ENCODE peak calls at places on chromosomes 13 and 19, in four cellular contexts. T, K, I and Y are unnamed samples.

GRCh38 chr13:72435251-72435650 is 292.2 kb downstream of the MZT1 start:
- DNase-seq in T (no peak), K (no peak), I (no peak), Y (no peak)

GRCh38 chr13:47184311-47184710 is 287.5 kb upstream of the HTR2A start:
- DNase-seq in T (no peak), K (no peak), I (no peak), Y (no peak)

GRCh38 chr13:30666113-30666512 is 48.4 kb downstream of the USPL1 start:
- DNase-seq in K (no peak), T (no peak), I (no peak), Y (no peak)

GRCh38 chr13:29137016-29137415 is 316.9 kb downstream of the MTUS2 start:
- DNase-seq in T (no peak), K (no peak), I (no peak), Y (no peak)

GRCh38 chr13:19179916-19180315 is 1.7 kb downstream of the TUBA3C start:
- DNase-seq in K (no peak), I (no peak), T (no peak), Y (no peak)

GRCh38 chr13:111183959-111184684 is 69.0 kb downstream of the ARHGEF7 start:
- DNase-seq in K (no peak), T (no peak), I (no peak), Y (no peak)

GRCh38 chr19:16288544-16288943 is 36.1 kb upstream of the KLF2 start:
- DNase-seq in K (no peak), T (no peak), I (no peak), Y (no peak)

GRCh38 chr19:1512671-1513491 is at the start of gene ADAMTSL5:
- DNase-seq in I (peak; percentile 73), T (no peak), K (no peak), Y (no peak)

GRCh38 chr13:59771272-59771671 is 392.5 kb downstream of the DIAPH3 start:
- DNase-seq in K (no peak), I (no peak), T (no peak), Y (no peak)

GRCh38 chr13:77028202-77028601 is 1.2 kb upstream of the FBXL3 start:
- DNase-seq in T (no peak), K (no peak), I (no peak), Y (no peak)

GRCh38 chr19:58228584-58229254 is at the start of gene ZNF544:
- DNase-seq in K (peak; percentile 50), I (peak; percentile 87), T (peak; percentile 15), Y (peak; percentile 26)

GRCh38 chr19:43983544-43983911 is 460 bp upstream of the ZNF155 start:
- DNase-seq in K (no peak), T (no peak), I (no peak), Y (no peak)

GRCh38 chr19:5247957-5248705 is 92.5 kb downstream of the PTPRS start:
- DNase-seq in T (no peak), K (no peak), I (no peak), Y (no peak)

GRCh38 chr13:101785858-101786257 is 333.4 kb downstream of the ITGBL1 start:
- DNase-seq in K (peak; percentile 5), I (no peak), T (no peak), Y (no peak)

GRCh38 chr13:113560645-113561416 is 23.7 kb upstream of the TFDP1 start:
- DNase-seq in T (no peak), I (no peak), K (no peak), Y (no peak)

GRCh38 chr19:41413947-41414346 is 13.2 kb downstream of the B3GNT8 start:
- DNase-seq in T (no peak), I (no peak), K (no peak), Y (no peak)

GRCh38 chr13:41974262-41974900 is 13.5 kb upstream of the VWA8 start:
- DNase-seq in K (no peak), T (no peak), I (no peak), Y (no peak)

GRCh38 chr19:55087542-55087935 is 11.9 kb downstream of the EPS8L1 start:
- DNase-seq in K (no peak), T (no peak), I (no peak), Y (no peak)

GRCh38 chr13:41386206-41386605 is 71.1 kb upstream of the RGCC start:
- DNase-seq in I (no peak), K (no peak), T (no peak), Y (no peak)

GRCh38 chr13:27043013-27043412 is 128.6 kb downstream of the USP12 start:
- DNase-seq in I (no peak), K (no peak), T (peak; percentile 90), Y (peak; percentile 91)

GRCh38 chr13:79741006-79741405 is 260.1 kb downstream of the NDFIP2 start:
- DNase-seq in T (peak; percentile 13), K (no peak), I (no peak), Y (no peak)

GRCh38 chr19:45577111-45577905 is 7.3 kb downstream of the OPA3 start:
- DNase-seq in K (no peak), I (no peak), T (peak; percentile 80), Y (peak; percentile 74)

GRCh38 chr19:4502282-4503223 is 15.7 kb downstream of the PLIN4 start:
- DNase-seq in K (no peak), T (no peak), I (no peak), Y (no peak)

GRCh38 chr19:46985532-46986415 is 33.9 kb upstream of the NPAS1 start:
- DNase-seq in K (no peak), I (no peak), T (no peak), Y (no peak)

GRCh38 chr19:30106417-30107095 is 164.5 kb downstream of the URI1 start:
- DNase-seq in K (no peak), T (no peak), I (no peak), Y (no peak)

GRCh38 chr19:48858984-48859710 is 9.3 kb downstream of the PLEKHA4 start:
- DNase-seq in K (no peak), T (no peak), I (peak; percentile 82), Y (no peak)

GRCh38 chr13:31629085-31629785 is 110.1 kb upstream of the RXFP2 start:
- DNase-seq in T (no peak), K (no peak), I (no peak), Y (peak; percentile 62)

GRCh38 chr19:28292822-28293500 is 920.0 kb downstream of the UQCRFS1 start:
- DNase-seq in K (no peak), T (no peak), I (no peak), Y (no peak)

GRCh38 chr19:16327911-16328823 is 3.5 kb downstream of the KLF2 start:
- DNase-seq in T (peak; percentile 69), K (no peak), I (peak; percentile 47), Y (peak; percentile 74)

GRCh38 chr13:24253520-24254150 is 55.7 kb upstream of the C1QTNF9 start:
- DNase-seq in T (no peak), K (no peak), I (no peak), Y (no peak)

GRCh38 chr19:33809960-33810359 is 13.3 kb downstream of the KCTD15 start:
- DNase-seq in T (no peak), K (no peak), I (no peak), Y (no peak)

GRCh38 chr13:50125556-50126377 is 110.5 kb downstream of the KCNRG start:
- DNase-seq in K (peak; percentile 75), I (peak; percentile 49), T (peak; percentile 66), Y (peak; percentile 66)

GRCh38 chr13:50127017-50127725 is 111.9 kb downstream of the KCNRG start:
- DNase-seq in K (peak; percentile 45), I (peak; percentile 28), T (no peak), Y (no peak)

GRCh38 chr13:50125306-50125555 is 110.0 kb downstream of the KCNRG start:
- DNase-seq in T (no peak), K (no peak), I (peak; percentile 60), Y (no peak)

GRCh38 chr13:50127726-50128291 is 112.6 kb downstream of the KCNRG start:
- DNase-seq in K (peak; percentile 60), I (peak; percentile 9), T (no peak), Y (no peak)

GRCh38 chr13:50126378-50127016 is 111.3 kb downstream of the KCNRG start:
- DNase-seq in K (peak; percentile 32), T (no peak), I (peak; percentile 11), Y (no peak)
- H3K4me3 ChIP-seq in K (peak overlapping the region; percentile 88), T (peak overlapping the region; percentile 88), I (peak overlapping the region; percentile 74), Y (peak overlapping the region; percentile 92)

GRCh38 chr19:39542198-39542597 is 2.2 kb upstream of the EID2 start:
- DNase-seq in K (no peak), T (no peak), I (no peak), Y (no peak)

GRCh38 chr19:39544920-39545319 is 5.0 kb upstream of the EID2 start:
- DNase-seq in I (no peak), K (no peak), T (no peak), Y (no peak)

GRCh38 chr19:39546599-39546998 is 6.6 kb upstream of the EID2 start:
- DNase-seq in T (no peak), K (no peak), I (no peak), Y (no peak)

GRCh38 chr19:39544201-39544903 is 4.4 kb upstream of the EID2 start:
- DNase-seq in T (no peak), K (no peak), I (no peak), Y (no peak)

DNA sequence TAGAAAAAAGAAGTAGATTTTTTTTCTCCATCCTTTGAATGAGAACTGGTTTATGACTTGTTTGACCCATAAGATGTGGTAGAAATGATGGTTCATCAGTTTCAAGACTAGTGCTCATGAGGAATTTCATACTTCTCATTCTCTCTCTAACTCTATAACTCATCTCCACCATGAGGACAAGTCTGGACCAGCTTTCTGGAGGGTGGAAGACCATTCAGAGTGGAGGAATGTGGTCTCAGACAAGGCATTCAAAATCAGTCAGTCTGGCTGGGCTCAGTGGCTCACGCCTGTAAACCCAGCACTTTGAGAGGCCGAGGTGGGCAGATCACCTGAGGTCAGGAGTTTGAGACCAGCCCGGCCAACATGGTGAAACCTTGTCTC is 3.5 kb upstream of the EID2 start:
- DNase-seq in K (no peak), I (no peak), T (no peak), Y (no peak)
- H3K4me3 ChIP-seq in K (no peak overlapping the region), I (no peak overlapping the region), T (no peak overlapping the region), Y (no peak overlapping the region)

GRCh38 chr13:98525452-98525851 is 51.5 kb downstream of the STK24 start:
- DNase-seq in T (no peak), I (no peak), K (no peak), Y (no peak)
- H3K4me3 ChIP-seq in T (no peak overlapping the region), I (no peak overlapping the region), K (no peak overlapping the region), Y (no peak overlapping the region)

GRCh38 chr19:10422846-10423245 is 2.5 kb downstream of the PDE4A start:
- DNase-seq in I (no peak), T (no peak), K (no peak), Y (no peak)

GRCh38 chr19:10421981-10422461 is 1.7 kb downstream of the PDE4A start:
- DNase-seq in I (no peak), T (no peak), K (no peak), Y (no peak)

GRCh38 chr19:10419646-10420443 is 493 bp upstream of the PDE4A start:
- DNase-seq in T (no peak), I (peak; percentile 83), K (peak; percentile 90), Y (no peak)

GRCh38 chr19:10420444-10421239 is at the start of gene PDE4A:
- DNase-seq in I (peak; percentile 81), T (no peak), K (no peak), Y (no peak)

DNA sequence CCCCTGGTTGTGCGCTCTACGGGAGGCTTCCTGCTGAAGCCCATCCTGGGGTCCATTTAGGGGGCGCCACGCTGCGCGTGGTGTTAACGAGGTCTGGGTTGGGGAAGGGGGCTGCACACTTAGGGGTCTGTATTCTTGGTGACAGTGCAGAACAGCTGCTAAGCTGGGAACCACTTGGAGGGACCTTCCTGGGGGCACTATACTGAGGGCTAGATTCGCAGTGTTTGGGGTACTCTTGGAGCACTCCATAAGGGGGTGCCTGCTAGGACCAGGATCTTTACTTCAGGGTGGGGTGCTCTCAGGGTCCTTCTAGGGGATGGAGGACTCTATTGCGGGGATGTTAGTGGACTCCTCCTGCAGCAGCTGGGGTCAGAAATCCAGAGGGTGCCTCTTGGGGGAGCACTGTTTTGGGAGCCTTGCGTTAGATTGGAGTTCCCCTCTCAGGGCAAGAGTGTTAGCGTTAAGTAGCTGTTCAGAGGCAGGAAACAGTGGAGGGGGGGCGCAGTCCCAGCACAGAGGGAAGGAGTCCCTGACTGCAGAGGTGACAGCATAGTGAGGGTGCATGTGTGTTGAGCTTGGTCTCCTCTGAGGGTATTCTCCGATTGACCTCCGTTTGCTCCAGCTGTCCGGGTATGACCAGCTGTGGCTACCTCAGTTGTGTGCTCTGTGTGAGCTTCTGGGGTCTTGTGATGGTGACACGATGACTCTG is 1.1 kb downstream of the PDE4A start:
- DNase-seq in I (no peak), T (no peak), K (no peak), Y (no peak)
- H3K4me3 ChIP-seq in I (peak overlapping the region; percentile 10), T (peak overlapping the region; percentile 54), K (no peak overlapping the region), Y (peak overlapping the region; percentile 54)